ENCODE peak calls at places on chromosomes 12 and 14, in nine cellular contexts. G is kidney; A is lower lobe of right lung; B is SK-N-SH; T is uterus; D is transverse colon; I is sigmoid colon; W is CD4-positive, alpha-beta T cell; Q is OCI-LY7. M is an unnamed sample.
A peak's percentile ranks its signal among the peaks of the same experiment; 100 is the strongest.

GRCh38 chr12:121579981-121580868 is 598 bp downstream of the KDM2B start:
- DNase-seq in G (peak; percentile 92), W (peak; percentile 78), A (peak; percentile 83), Q (peak; percentile 77), T (peak; percentile 79), D (peak; percentile 84), B (peak; percentile 84), I (peak; percentile 88), M (peak; percentile 77)

GRCh38 chr14:81400852-81401251 is 728 bp upstream of the STON2 start:
- DNase-seq in A (peak; percentile 58), T (peak; percentile 41), Q (no peak), W (no peak), B (no peak), D (peak; percentile 72), G (no peak), I (peak; percentile 88), M (no peak)

GRCh38 chr12:96233168-96233567 is 39.0 kb downstream of the ELK3 start:
- DNase-seq in W (no peak), A (no peak), Q (no peak), D (no peak), I (peak; percentile 89), T (peak; percentile 88), B (no peak), G (no peak), M (no peak)

GRCh38 chr12:84756961-84757360 is 155.6 kb downstream of the SLC6A15 start:
- DNase-seq in A (no peak), I (no peak), Q (no peak), G (no peak), W (no peak), B (no peak), T (no peak), D (no peak), M (no peak)

GRCh38 chr14:24674204-24674970 is 40.4 kb upstream of the GZMB start:
- DNase-seq in W (no peak), G (no peak), B (no peak), D (no peak), Q (peak; percentile 62), T (no peak), A (no peak), I (no peak), M (no peak)

GRCh38 chr12:102438047-102438822 is 42.1 kb downstream of the IGF1 start:
- DNase-seq in B (no peak), W (no peak), I (no peak), D (no peak), T (no peak), A (no peak), G (no peak), Q (no peak), M (no peak)

GRCh38 chr14:54818201-54819133 is 84.2 kb downstream of the GCH1 start:
- DNase-seq in G (no peak), A (no peak), T (no peak), W (no peak), B (peak; percentile 76), Q (no peak), D (peak; percentile 24), I (no peak), M (no peak)

GRCh38 chr14:104980601-104981531 is 2.7 kb upstream of the AHNAK2 start:
- DNase-seq in A (peak; percentile 37), Q (no peak), D (no peak), T (no peak), B (no peak), G (no peak), W (no peak), I (peak; percentile 58), M (no peak)

GRCh38 chr12:16726879-16727278 is 120.9 kb upstream of the LMO3 start:
- DNase-seq in I (no peak), A (no peak), W (no peak), T (no peak), Q (no peak), D (no peak), B (no peak), G (no peak), M (no peak)

GRCh38 chr14:65226824-65227604 is 124.7 kb upstream of the MAX start:
- DNase-seq in I (no peak), B (no peak), A (no peak), W (no peak), G (no peak), D (peak; percentile 84), Q (no peak), T (no peak), M (no peak)

GRCh38 chr12:113670742-113671141 is 199.1 kb upstream of the LHX5 start:
- DNase-seq in T (no peak), Q (no peak), G (no peak), A (no peak), W (no peak), I (no peak), B (no peak), D (no peak), M (no peak)

GRCh38 chr12:80100566-80100965 is 1.2 kb downstream of the OTOGL start:
- DNase-seq in T (no peak), G (no peak), B (no peak), A (no peak), D (no peak), I (no peak), W (no peak), Q (no peak), M (no peak)

GRCh38 chr12:229441-230191 is 15.7 kb upstream of the SLC6A12 start:
- DNase-seq in A (no peak), B (no peak), Q (no peak), W (no peak), I (no peak), G (no peak), D (no peak), T (no peak), M (no peak)

GRCh38 chr14:79585845-79586244 is 625.5 kb downstream of the DIO2 start:
- DNase-seq in Q (no peak), I (no peak), B (no peak), D (no peak), W (no peak), G (no peak), A (no peak), T (no peak), M (no peak)

GRCh38 chr12:54592316-54592715 is 3.9 kb upstream of the PPP1R1A start:
- DNase-seq in Q (no peak), I (no peak), A (no peak), T (no peak), B (no peak), W (no peak), D (no peak), G (peak; percentile 79), M (no peak)

GRCh38 chr12:46269429-46270241 is 792 bp upstream of the SLC38A1 start:
- DNase-seq in A (no peak), D (peak; percentile 63), B (no peak), I (no peak), G (no peak), W (peak; percentile 70), T (no peak), Q (peak; percentile 91), M (no peak)

GRCh38 chr12:131836193-131836592 is 8.0 kb downstream of the MMP17 start:
- DNase-seq in B (peak; percentile 75), W (no peak), D (no peak), G (no peak), I (no peak), A (no peak), T (no peak), Q (peak; percentile 25), M (no peak)
- TF ChIP-seq CTCF in B (peak; percentile 62), W (peak; percentile 46), D (peak; percentile 18), G (no peak), I (no peak), A (peak; percentile 25), T (no peak), Q (peak; percentile 75), M (peak; percentile 44)

DNA sequence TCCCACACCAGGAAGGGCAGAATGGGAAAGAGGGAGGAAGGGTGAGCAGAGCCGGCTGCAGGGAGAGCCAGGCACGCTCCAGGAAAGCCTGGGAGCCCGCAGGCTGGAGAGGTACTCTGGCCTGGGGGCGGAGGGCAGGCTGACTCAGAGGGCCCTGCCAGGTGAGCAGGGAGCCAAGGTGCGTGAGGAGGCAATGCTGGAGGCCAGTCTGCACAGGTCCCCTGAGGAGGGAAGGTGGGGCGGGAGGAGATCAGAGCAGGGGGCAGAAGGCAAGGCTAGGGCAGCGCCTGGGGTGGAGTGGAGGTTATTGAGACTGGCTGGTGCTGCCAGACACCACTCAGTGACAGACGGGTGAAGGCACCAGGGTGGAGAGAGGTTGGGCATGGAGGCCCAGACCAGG is 385.0 kb downstream of the BCL11B start:
- DNase-seq in W (no peak), A (no peak), B (no peak), Q (no peak), T (no peak), I (no peak), D (no peak), G (no peak), M (no peak)
- H3K27ac ChIP-seq in W (no peak overlapping the region), A (no peak overlapping the region), B (no peak overlapping the region), Q (no peak overlapping the region), T (no peak overlapping the region), I (no peak overlapping the region), D (no peak overlapping the region), G (no peak overlapping the region), M (no peak overlapping the region)

GRCh38 chr12:132842449-132843045 is 13.9 kb upstream of the GOLGA3 start:
- DNase-seq in B (no peak), T (no peak), I (no peak), W (no peak), G (no peak), D (no peak), A (no peak), Q (no peak), M (no peak)

GRCh38 chr12:132839558-132840235 is 11.0 kb upstream of the GOLGA3 start:
- DNase-seq in B (no peak), I (no peak), T (no peak), A (no peak), Q (no peak), G (no peak), D (no peak), W (no peak), M (no peak)

GRCh38 chr12:132841151-132841550 is 12.5 kb upstream of the GOLGA3 start:
- DNase-seq in D (no peak), T (no peak), W (no peak), I (no peak), Q (no peak), G (no peak), A (no peak), B (no peak), M (no peak)

GRCh38 chr12:132838464-132839080 is 9.9 kb upstream of the GOLGA3 start:
- DNase-seq in B (peak; percentile 28), A (no peak), I (no peak), Q (no peak), G (no peak), W (no peak), D (peak; percentile 35), T (no peak), M (no peak)

DNA sequence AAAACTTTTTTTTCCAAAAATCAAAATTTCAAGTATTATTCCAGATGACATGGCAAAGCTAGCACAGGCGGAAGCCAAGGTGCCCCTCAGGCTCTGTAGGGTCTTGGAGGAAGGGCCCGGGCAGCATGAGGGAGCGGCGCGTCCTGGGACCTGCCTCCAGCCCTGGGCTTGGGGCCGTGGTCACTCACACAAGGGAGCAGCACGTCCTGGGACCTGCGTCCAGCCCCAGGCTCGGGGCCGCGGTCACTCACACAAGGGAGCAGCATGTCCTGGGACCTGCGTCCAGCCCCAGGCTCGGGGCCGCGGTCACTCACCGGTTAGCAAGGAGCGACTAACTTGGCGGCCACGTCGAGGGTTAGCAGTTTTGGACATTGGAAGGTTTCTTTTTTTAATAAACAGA is 11.9 kb upstream of the GOLGA3 start:
- DNase-seq in T (no peak), I (no peak), B (no peak), W (no peak), D (no peak), Q (no peak), G (no peak), A (no peak), M (no peak)
- TF ChIP-seq CTCF in T (no peak), I (no peak), B (no peak), W (no peak), D (no peak), Q (no peak), G (no peak), A (no peak), M (no peak)

GRCh38 chr14:94050231-94050880 is 24.2 kb downstream of the OTUB2 start:
- DNase-seq in A (peak; percentile 58), Q (no peak), T (no peak), D (no peak), B (no peak), I (peak; percentile 69), W (no peak), G (no peak), M (peak; percentile 73)
- H3K27ac ChIP-seq in A (no peak overlapping the region), Q (no peak overlapping the region), T (no peak overlapping the region), D (no peak overlapping the region), B (no peak overlapping the region), I (no peak overlapping the region), W (no peak overlapping the region), G (no peak overlapping the region), M (no peak overlapping the region)

M was measured in heart right ventricle.